ENCODE peak calls at places on chromosomes 3 and 15, in four cellular contexts. U is amniotic stem cell, T is AG09319, C is 8988T. K is an unnamed sample.

GRCh38 chr15:60582370-60583036 is 103.6 kb upstream of the ICE2 start:
- DNase-seq in U (no peak), T (no peak), C (no peak), K (no peak)

GRCh38 chr15:62254137-62254934 is 89.3 kb upstream of the C2CD4B start:
- DNase-seq in U (peak; percentile 14), T (no peak), C (peak; percentile 40), K (no peak)

GRCh38 chr15:36370735-36371115 is 208.7 kb upstream of the CDIN1 start:
- DNase-seq in U (peak; percentile 48), T (no peak), C (no peak), K (no peak)

GRCh38 chr3:41602121-41602520 is 359.8 kb downstream of the ULK4 start:
- DNase-seq in U (no peak), T (no peak), C (no peak), K (no peak)

GRCh38 chr3:40476478-40477470 is at the start of gene ZNF619:
- DNase-seq in U (peak; percentile 9), T (peak; percentile 44), C (peak; percentile 59), K (peak; percentile 69)

GRCh38 chr15:63906266-63906584 is 72.5 kb upstream of the HERC1 start:
- DNase-seq in U (no peak), T (no peak), C (no peak), K (no peak)

GRCh38 chr3:193592841-193593665 is at the start of gene OPA1:
- DNase-seq in U (peak; percentile 94), T (peak; percentile 97), C (peak; percentile 89), K (peak; percentile 98)

GRCh38 chr3:61649381-61650170 is 88.2 kb downstream of the PTPRG start:
- DNase-seq in U (no peak), T (no peak), C (no peak), K (no peak)

GRCh38 chr3:100141576-100141975 is 27.3 kb upstream of the FILIP1L start:
- DNase-seq in U (no peak), T (no peak), C (no peak), K (no peak)

GRCh38 chr15:86650084-86650483 is 570.4 kb downstream of the AGBL1 start:
- DNase-seq in U (no peak), T (no peak), C (no peak), K (no peak)

GRCh38 chr15:39426552-39427532 is 154.0 kb upstream of the THBS1 start:
- DNase-seq in U (no peak), T (no peak), C (no peak), K (no peak)

GRCh38 chr3:51777985-51778384 is 1.1 kb downstream of the IQCF6 start:
- DNase-seq in U (no peak), T (no peak), C (no peak), K (no peak)

GRCh38 chr3:129482721-129483120 is 42.7 kb downstream of the IFT122 start:
- DNase-seq in U (no peak), T (no peak), C (peak; percentile 39), K (no peak)

GRCh38 chr3:65854606-65855304 is 184.0 kb downstream of the MAGI1 start:
- DNase-seq in U (no peak), T (no peak), C (no peak), K (no peak)

GRCh38 chr3:189317911-189318310 is 146.1 kb downstream of the TPRG1 start:
- DNase-seq in U (no peak), T (no peak), C (no peak), K (no peak)

GRCh38 chr15:63070681-63071129 is 28.2 kb downstream of the TPM1 start:
- DNase-seq in U (no peak), T (no peak), C (no peak), K (no peak)

GRCh38 chr15:45441036-45441435 is 62.7 kb upstream of the GATM start:
- DNase-seq in U (no peak), T (no peak), C (no peak), K (no peak)

GRCh38 chr15:76239786-76240185 is 71.5 kb downstream of the ETFA start:
- DNase-seq in U (no peak), T (no peak), C (no peak), K (no peak)

GRCh38 chr15:62067448-62068044 is 769 bp downstream of the C2CD4A start:
- DNase-seq in U (no peak), T (no peak), C (no peak), K (no peak)

GRCh38 chr3:126763035-126763434 is 59.0 kb downstream of the CHCHD6 start:
- DNase-seq in U (no peak), T (no peak), C (no peak), K (no peak)

GRCh38 chr15:96232335-96232734 is 98.2 kb upstream of the NR2F2 start:
- DNase-seq in U (no peak), T (no peak), C (no peak), K (no peak)